ENCODE peak calls at places on chromosomes 16 and 17, in four cellular contexts. A, E, Z and K are unnamed samples. For H3K79me2, the result is how much of the 10 kb centered on the place peaks cover.

GRCh38 chr17:75843577-75844529 is at the start of gene UNC13D:
- DNase-seq in A (no peak), E (no peak), Z (peak), K (peak)

GRCh38 chr17:2433696-2434095 is 32.8 kb upstream of the MNT start:
- DNase-seq in A (peak), E (no peak), Z (no peak), K (no peak)

GRCh38 chr17:47802341-47803022 is 19.1 kb downstream of the OSBPL7 start:
- DNase-seq in A (peak), E (peak), Z (peak), K (peak)

GRCh38 chr17:67491009-67491677 is 114.1 kb downstream of the PITPNC1 start:
- DNase-seq in A (no peak), E (peak), Z (peak), K (peak)

GRCh38 chr17:50396261-50397110 is 837 bp downstream of the LRRC59 start:
- DNase-seq in A (peak), E (no peak), Z (peak), K (no peak)

GRCh38 chr16:67246081-67246944 is 968 bp downstream of the FHOD1 start:
- DNase-seq in A (peak), E (peak), Z (peak), K (peak)

GRCh38 chr17:29643817-29644160 is 21.1 kb upstream of the CORO6 start:
- DNase-seq in A (no peak), E (no peak), Z (no peak), K (no peak)

GRCh38 chr17:79841369-79842135 is 2.3 kb upstream of the CBX4 start:
- DNase-seq in A (no peak), E (peak), Z (no peak), K (peak)

GRCh38 chr16:22189473-22190168 is 16.5 kb upstream of the EEF2K start:
- DNase-seq in A (no peak), E (no peak), Z (peak), K (peak)

GRCh38 chr16:81492965-81493754 is 48.6 kb downstream of the CMIP start:
- DNase-seq in A (no peak), E (no peak), Z (no peak), K (no peak)

GRCh38 chr16:48353565-48354163 is 31.5 kb downstream of the SIAH1 start:
- DNase-seq in A (peak), E (peak), Z (peak), K (peak)

GRCh38 chr17:29039764-29040598 is 3.0 kb upstream of the PIPOX start:
- DNase-seq in A (peak), E (no peak), Z (peak), K (no peak)

GRCh38 chr17:40530988-40531971 is 29.9 kb upstream of the TNS4 start:
- DNase-seq in A (no peak), E (no peak), Z (peak), K (no peak)

GRCh38 chr17:76585048-76585648 is 512 bp downstream of the ST6GALNAC2 start:
- DNase-seq in A (peak), E (peak), Z (peak), K (peak)

GRCh38 chr17:71203953-71204352 is 916.9 kb upstream of the SOX9 start:
- DNase-seq in A (no peak), E (no peak), Z (peak), K (no peak)

GRCh38 chr17:57638284-57638683 is 106.8 kb downstream of the CCDC182 start:
- DNase-seq in A (no peak), E (no peak), Z (no peak), K (no peak)

GRCh38 chr17:36778458-36778857 is 158.8 kb upstream of the LHX1 start:
- DNase-seq in A (no peak), E (no peak), Z (no peak), K (no peak)

GRCh38 chr16:70161350-70161749 is 12.2 kb upstream of the CLEC18C start:
- DNase-seq in A (no peak), E (no peak), Z (no peak), K (no peak)

GRCh38 chr17:74525781-74526288 is 5.4 kb downstream of the CD300LB start:
- DNase-seq in A (no peak), E (no peak), Z (no peak), K (peak)

GRCh38 chr17:38942641-38943040 is 17.2 kb downstream of the LASP1NB start:
- DNase-seq in A (no peak), E (no peak), Z (no peak), K (no peak)

GRCh38 chr17:74126179-74126900 is 77.1 kb upstream of the RPL38 start:
- DNase-seq in A (no peak), E (no peak), Z (no peak), K (peak)

GRCh38 chr16:65731840-65732239 is 610.0 kb upstream of the CDH11 start:
- DNase-seq in A (no peak), E (no peak), Z (no peak), K (no peak)

GRCh38 chr16:89325861-89326471 is 108.5 kb downstream of the ZNF778 start:
- DNase-seq in A (no peak), E (no peak), Z (peak), K (no peak)

GRCh38 chr17:21033350-21033749 is 9.5 kb downstream of the USP22 start:
- DNase-seq in A (no peak), E (no peak), Z (no peak), K (no peak)

GRCh38 chr17:333626-334396 is 18.8 kb downstream of the RPH3AL start:
- DNase-seq in A (peak), E (peak), Z (peak), K (peak)

GRCh38 chr17:30376621-30377452 is 1.9 kb upstream of the CPD start:
- DNase-seq in A (peak), E (no peak), Z (no peak), K (no peak)

GRCh38 chr16:80666378-80667257 is 125.8 kb downstream of the DYNLRB2 start:
- DNase-seq in A (peak), E (no peak), Z (no peak), K (no peak)

GRCh38 chr16:26598061-26598460 is 468.7 kb upstream of the C16orf82 start:
- DNase-seq in A (peak), E (no peak), Z (peak), K (no peak)

GRCh38 chr16:53043986-53044571 is 8.6 kb downstream of the CHD9NB start:
- DNase-seq in A (peak), E (peak), Z (peak), K (peak)

GRCh38 chr16:30715777-30716445 is 16.9 kb downstream of the SRCAP start:
- DNase-seq in A (no peak), E (no peak), Z (peak), K (no peak)

GRCh38 chr17:74528491-74529199 is 2.6 kb downstream of the CD300LB start:
- DNase-seq in A (no peak), E (no peak), Z (peak), K (peak)

GRCh38 chr16:27579086-27579980 is 29.4 kb downstream of the KATNIP start:
- DNase-seq in A (no peak), E (no peak), Z (peak), K (no peak)

GRCh38 chr17:40322417-40323315 is 13.7 kb downstream of the RARA start:
- DNase-seq in A (peak), E (no peak), Z (peak), K (peak)

GRCh38 chr16:87712184-87712822 is 53.5 kb downstream of the KLHDC4 start:
- DNase-seq in A (no peak), E (no peak), Z (no peak), K (no peak)

GRCh38 chr17:60809421-60809820 is 131.8 kb downstream of the BCAS3 start:
- DNase-seq in A (no peak), E (no peak), Z (peak), K (no peak)

GRCh38 chr16:4942481-4942880 is 5.5 kb upstream of the PPL start:
- DNase-seq in A (no peak), E (no peak), Z (no peak), K (no peak)

GRCh38 chr16:58413359-58413758 is 21.1 kb downstream of the GINS3 start:
- DNase-seq in A (no peak), E (no peak), Z (no peak), K (no peak)

DNA sequence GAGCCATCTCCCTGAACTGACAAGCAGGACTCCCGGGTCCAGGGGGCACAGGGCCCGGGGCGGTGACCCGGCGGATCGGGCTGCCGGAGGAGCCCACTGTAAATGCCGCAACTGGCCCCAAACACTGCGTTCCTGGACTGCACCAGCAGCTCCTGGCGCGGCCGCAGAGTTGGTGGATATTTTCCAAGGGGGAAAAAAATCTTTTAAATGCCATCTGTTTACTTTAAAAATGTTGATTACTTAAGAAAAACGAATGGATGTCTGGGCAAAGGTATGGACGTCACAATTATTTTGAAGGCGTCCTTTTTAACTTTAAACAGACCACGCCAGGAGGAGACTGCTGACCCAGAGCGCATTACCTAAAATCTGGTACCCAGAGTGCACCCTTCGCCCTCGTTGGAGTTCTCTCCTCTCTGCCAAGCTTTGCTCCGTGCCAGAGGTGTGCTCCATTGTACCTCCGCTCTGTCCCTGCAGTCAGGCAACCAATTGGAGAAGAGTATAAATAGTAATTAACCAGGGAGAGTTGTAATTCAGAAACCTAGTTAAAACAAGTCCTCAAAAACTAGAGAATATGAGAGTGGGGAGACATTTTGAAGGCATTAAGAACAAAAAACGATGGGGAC is 3.5 kb downstream of the HS3ST3B1 start:
- DNase-seq in A (no peak), E (peak), Z (peak), K (peak)
- H2BK5ac ChIP-seq in A (no peak), E (no peak), Z (no peak), K (no peak)

GRCh38 chr17:45224671-45225050 is 3.0 kb downstream of the FMNL1 start:
- DNase-seq in A (no peak), E (no peak), Z (no peak), K (no peak)
- H3K79me2 ChIP-seq in A (under half), E (under half), Z (under half), K (under half)

GRCh38 chr16:11121083-11121482 is 134.9 kb downstream of the SOCS1 start:
- DNase-seq in A (no peak), E (no peak), Z (no peak), K (no peak)

GRCh38 chr16:11118479-11118878 is 137.5 kb downstream of the SOCS1 start:
- DNase-seq in A (no peak), E (no peak), Z (no peak), K (no peak)

GRCh38 chr16:11114366-11115164 is 141.4 kb downstream of the SOCS1 start:
- DNase-seq in A (peak), E (no peak), Z (peak), K (no peak)

GRCh38 chr16:11121909-11122692 is 133.9 kb downstream of the SOCS1 start:
- DNase-seq in A (no peak), E (no peak), Z (no peak), K (no peak)

GRCh38 chr16:11117576-11118211 is 138.3 kb downstream of the SOCS1 start:
- DNase-seq in A (no peak), E (no peak), Z (no peak), K (no peak)
- H3K4ac ChIP-seq in A (no peak), E (no peak), Z (no peak), K (no peak)

DNA sequence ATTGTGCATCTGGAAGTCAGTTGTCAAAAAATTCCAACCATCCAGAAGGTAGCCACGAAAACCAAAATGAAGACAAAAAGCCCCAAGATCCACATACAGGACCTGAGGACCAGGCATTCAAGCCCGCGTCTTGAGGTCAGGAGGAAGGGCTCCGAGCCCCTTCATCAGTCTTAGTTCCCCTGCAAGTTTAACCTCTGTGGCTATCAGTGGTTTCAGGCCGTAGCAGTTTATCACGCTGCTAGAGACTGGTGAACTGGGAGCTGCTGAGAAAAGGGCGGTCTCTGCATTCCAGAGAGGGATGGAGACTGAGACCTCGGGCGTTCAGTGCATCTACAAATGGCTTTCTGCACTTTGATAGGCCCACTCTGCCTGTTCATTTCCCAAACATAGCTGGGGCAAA is 70.6 kb downstream of the IRF8 start:
- DNase-seq in A (peak), E (no peak), Z (no peak), K (no peak)
- H2BK5ac ChIP-seq in A (no peak), E (no peak), Z (peak), K (no peak)

DNA sequence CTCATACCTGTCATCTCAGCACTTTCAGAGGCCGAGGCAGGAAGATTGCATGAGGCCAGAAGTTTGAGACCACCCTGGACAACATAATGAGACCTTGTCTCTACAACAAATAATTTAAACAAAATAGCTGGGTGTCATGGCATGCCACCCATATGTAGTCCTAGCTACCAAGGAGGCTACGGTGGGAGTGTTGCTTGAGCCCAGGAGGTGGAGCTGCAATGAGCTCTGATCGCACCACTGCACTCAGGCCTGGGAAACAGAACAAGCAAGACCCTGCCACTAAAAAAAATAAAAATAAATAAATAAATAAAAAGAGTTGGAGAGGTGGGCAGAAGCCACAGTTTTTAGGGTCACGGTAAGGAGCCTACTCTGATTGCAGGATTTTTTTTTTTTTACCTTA is 136.0 kb downstream of the TANC2 start:
- DNase-seq in A (peak), E (no peak), Z (no peak), K (no peak)
- H3K79me2 ChIP-seq in A (under half), E (under half), Z (under half), K (under half)